ENCODE peak calls at places on chromosomes 11 and 22, in nine cellular contexts. A is GM04504; T is naive thymus-derived CD8-positive, alpha-beta T cell; W is heart left ventricle; G is cardiac fibroblast; O is MV-4-11; X is occipital lobe; P is stimulated activated CD4-positive, alpha-beta T cell treated with anti-CD3 and anti-CD28 coated beads, Interleukin-1b, Interleukin-23, amount 100 ng/mL, for 24 hours; Q is neural progenitor cell. F is an unnamed sample.

GRCh38 chr11:8252388-8252787 is 11.3 kb downstream of the LMO1 start:
- DNase-seq in A (no peak), T (no peak), W (no peak), G (no peak), O (no peak), X (no peak), P (no peak), Q (no peak), F (no peak)

GRCh38 chr11:126345759-126346585 is 9.5 kb upstream of the ST3GAL4 start:
- DNase-seq in A (no peak), T (no peak), W (peak; percentile 75), G (peak; percentile 89), O (peak; percentile 87), X (peak; percentile 22), P (no peak), Q (no peak), F (peak; percentile 64)

GRCh38 chr22:46172522-46172921 is 22.2 kb downstream of the PPARA start:
- DNase-seq in A (no peak), T (no peak), W (peak; percentile 70), G (no peak), O (no peak), X (no peak), P (no peak), Q (no peak), F (no peak)

GRCh38 chr11:64429970-64430369 is 71.0 kb downstream of the RPS6KA4 start:
- DNase-seq in A (no peak), T (no peak), W (no peak), G (no peak), O (no peak), X (no peak), P (no peak), Q (no peak), F (no peak)

GRCh38 chr22:26756675-26757293 is 99.4 kb downstream of the MIAT start:
- DNase-seq in A (no peak), T (peak; percentile 50), W (peak; percentile 75), G (peak; percentile 54), O (no peak), X (peak; percentile 25), P (peak; percentile 33), Q (peak; percentile 84), F (no peak)

GRCh38 chr11:8717876-8718753 is 35.5 kb downstream of the RPL27A start:
- DNase-seq in A (no peak), T (no peak), W (peak; percentile 76), G (peak; percentile 94), O (peak; percentile 68), X (no peak), P (no peak), Q (no peak), F (peak; percentile 78)

GRCh38 chr11:44964526-44965209 is 14.0 kb upstream of the TP53I11 start:
- DNase-seq in A (no peak), T (no peak), W (no peak), G (no peak), O (no peak), X (no peak), P (no peak), Q (peak; percentile 72), F (no peak)

GRCh38 chr11:2366733-2367132 is 10.4 kb upstream of the CD81 start:
- DNase-seq in A (no peak), T (no peak), W (no peak), G (no peak), O (no peak), X (no peak), P (no peak), Q (no peak), F (no peak)

GRCh38 chr22:40414838-40415505 is 44.6 kb downstream of the SGSM3 start:
- DNase-seq in A (no peak), T (no peak), W (no peak), G (no peak), O (no peak), X (no peak), P (no peak), Q (no peak), F (no peak)

GRCh38 chr11:114259124-114259526 is 37.1 kb upstream of the NNMT start:
- DNase-seq in A (no peak), T (no peak), W (peak; percentile 61), G (no peak), O (no peak), X (peak; percentile 40), P (no peak), Q (no peak), F (no peak)

GRCh38 chr11:29051935-29052334 is 943.7 kb downstream of the METTL15 start:
- DNase-seq in A (no peak), T (no peak), W (no peak), G (no peak), O (no peak), X (no peak), P (no peak), Q (no peak), F (no peak)

GRCh38 chr22:36323855-36324331 is 63.9 kb downstream of the MYH9 start:
- DNase-seq in A (no peak), T (no peak), W (peak; percentile 85), G (peak; percentile 59), O (no peak), X (no peak), P (no peak), Q (no peak), F (no peak)

GRCh38 chr11:115974703-115975102 is 470.5 kb upstream of the CADM1 start:
- DNase-seq in A (no peak), T (no peak), W (no peak), G (no peak), O (no peak), X (no peak), P (no peak), Q (no peak), F (no peak)

GRCh38 chr22:49764151-49764581 is 63.5 kb downstream of the BRD1 start:
- DNase-seq in A (peak; percentile 45), T (no peak), W (no peak), G (no peak), O (no peak), X (no peak), P (no peak), Q (no peak), F (no peak)

GRCh38 chr11:105903113-105903512 is 118.9 kb downstream of the MSANTD4 start:
- DNase-seq in A (no peak), T (no peak), W (no peak), G (no peak), O (no peak), X (no peak), P (no peak), Q (peak; percentile 15), F (no peak)

GRCh38 chr22:31082606-31083376 is 1.7 kb downstream of the SMTN start:
- DNase-seq in A (peak; percentile 44), T (no peak), W (peak; percentile 85), G (peak; percentile 79), O (peak; percentile 25), X (no peak), P (no peak), Q (peak; percentile 45), F (no peak)

GRCh38 chr11:66080055-66080817 is 10.2 kb downstream of the PACS1 start:
- DNase-seq in A (peak; percentile 81), T (peak; percentile 32), W (peak; percentile 43), G (peak; percentile 78), O (peak; percentile 53), X (no peak), P (no peak), Q (no peak), F (peak; percentile 67)

GRCh38 chr11:33893711-33894401 is 2.0 kb upstream of the LMO2 start:
- DNase-seq in A (no peak), T (peak; percentile 72), W (no peak), G (peak; percentile 67), O (peak; percentile 100), X (no peak), P (peak; percentile 46), Q (no peak), F (no peak)

GRCh38 chr11:122163420-122163819 is 47.4 kb upstream of the BLID start:
- DNase-seq in A (peak; percentile 39), T (no peak), W (no peak), G (peak; percentile 54), O (no peak), X (no peak), P (no peak), Q (no peak), F (peak; percentile 67)

GRCh38 chr22:42300286-42301071 is 30.0 kb upstream of the TCF20 start:
- DNase-seq in A (no peak), T (no peak), W (no peak), G (no peak), O (peak; percentile 27), X (no peak), P (no peak), Q (no peak), F (no peak)

GRCh38 chr11:3052109-3052479 is 5.1 kb downstream of the CARS1 start:
- DNase-seq in A (no peak), T (no peak), W (peak; percentile 27), G (no peak), O (no peak), X (no peak), P (no peak), Q (no peak), F (no peak)

F was measured in AG09309.